ENCODE peak calls at places on chromosomes 13 and 19, in nine cellular contexts. Z is stimulated activated CD4-positive, alpha-beta T cell treated with anti-CD3 and anti-CD28 coated beads, Interleukin-1b, Interleukin-23, amount 100 ng/mL, for 24 hours; Q is foreskin fibroblast; T is NCI-H1092; E is CD4-positive, alpha-beta memory T cell; R is sciatic nerve; O is NCI-H69; I is GM12891; Y is stromal cell of bone marrow. M is an unnamed sample.

GRCh38 chr13:104015646-104016396 is 949.6 kb upstream of the SLC10A2 start:
- DNase-seq in Z (no peak), Q (no peak), T (no peak), E (no peak), R (no peak), O (no peak), I (no peak), Y (peak), M (no peak)

GRCh38 chr13:103431880-103432279 is 365.7 kb upstream of the SLC10A2 start:
- DNase-seq in Z (no peak), Q (no peak), T (peak), E (no peak), R (no peak), O (peak), I (no peak), Y (no peak), M (no peak)

GRCh38 chr19:32902448-32902847 is 32.9 kb upstream of the SLC7A9 start:
- DNase-seq in Z (no peak), Q (no peak), T (no peak), E (no peak), R (no peak), O (no peak), I (no peak), Y (no peak), M (no peak)

GRCh38 chr19:35911790-35912189 is 3.7 kb upstream of the TYROBP start:
- DNase-seq in Z (no peak), Q (no peak), T (no peak), E (no peak), R (no peak), O (peak), I (no peak), Y (no peak), M (no peak)

GRCh38 chr13:108961542-108962125 is 332.2 kb downstream of the MYO16 start:
- DNase-seq in Z (no peak), Q (peak), T (peak), E (peak), R (no peak), O (peak), I (peak), Y (peak), M (peak)

GRCh38 chr19:3710265-3710812 is 2.2 kb downstream of the TJP3 start:
- DNase-seq in Z (no peak), Q (peak), T (peak), E (no peak), R (peak), O (peak), I (no peak), Y (no peak), M (no peak)

GRCh38 chr13:84655677-84656076 is 773.4 kb upstream of the SLITRK1 start:
- DNase-seq in Z (no peak), Q (peak), T (no peak), E (no peak), R (no peak), O (no peak), I (no peak), Y (no peak), M (no peak)

GRCh38 chr13:99151516-99151915 is 49.1 kb upstream of the UBAC2 start:
- DNase-seq in Z (no peak), Q (peak), T (no peak), E (no peak), R (no peak), O (no peak), I (no peak), Y (peak), M (peak)

GRCh38 chr19:17835182-17836006 is 12.4 kb downstream of the JAK3 start:
- DNase-seq in Z (no peak), Q (no peak), T (no peak), E (no peak), R (no peak), O (peak), I (no peak), Y (no peak), M (no peak)

GRCh38 chr19:28898279-28898678 is 314.7 kb downstream of the UQCRFS1 start:
- DNase-seq in Z (no peak), Q (peak), T (no peak), E (no peak), R (no peak), O (no peak), I (no peak), Y (peak), M (peak)

GRCh38 chr19:19594371-19594770 is 24.1 kb downstream of the PBX4 start:
- DNase-seq in Z (no peak), Q (peak), T (no peak), E (peak), R (no peak), O (no peak), I (no peak), Y (no peak), M (no peak)

GRCh38 chr19:4732680-4733114 is 9.1 kb upstream of the DPP9 start:
- DNase-seq in Z (peak), Q (peak), T (peak), E (peak), R (no peak), O (peak), I (peak), Y (peak), M (peak)

GRCh38 chr13:96862093-96862492 is 132.2 kb downstream of the OXGR1 start:
- DNase-seq in Z (no peak), Q (no peak), T (no peak), E (no peak), R (no peak), O (no peak), I (no peak), Y (no peak), M (no peak)

GRCh38 chr13:47146136-47146535 is 249.3 kb upstream of the HTR2A start:
- DNase-seq in Z (no peak), Q (peak), T (no peak), E (no peak), R (no peak), O (no peak), I (no peak), Y (no peak), M (no peak)

GRCh38 chr19:4966591-4966990 is 2.3 kb upstream of the KDM4B start:
- DNase-seq in Z (no peak), Q (no peak), T (no peak), E (no peak), R (no peak), O (no peak), I (no peak), Y (no peak), M (no peak)

GRCh38 chr13:48866204-48866603 is 109.5 kb upstream of the FNDC3A start:
- DNase-seq in Z (no peak), Q (no peak), T (no peak), E (no peak), R (no peak), O (no peak), I (no peak), Y (no peak), M (no peak)

GRCh38 chr13:98103942-98104880 is 38.7 kb upstream of the FARP1 start:
- DNase-seq in Z (no peak), Q (peak), T (no peak), E (no peak), R (no peak), O (peak), I (no peak), Y (no peak), M (no peak)

GRCh38 chr13:77466757-77467156 is 68.7 kb upstream of the SCEL start:
- DNase-seq in Z (no peak), Q (no peak), T (no peak), E (no peak), R (no peak), O (no peak), I (no peak), Y (no peak), M (no peak)

GRCh38 chr13:46858776-46859175 is 38.1 kb downstream of the HTR2A start:
- DNase-seq in Z (no peak), Q (peak), T (no peak), E (no peak), R (no peak), O (no peak), I (no peak), Y (no peak), M (peak)

GRCh38 chr13:25217023-25217909 is 45.2 kb upstream of the AMER2 start:
- DNase-seq in Z (no peak), Q (peak), T (no peak), E (no peak), R (peak), O (no peak), I (no peak), Y (peak), M (no peak)

GRCh38 chr13:79680485-79680884 is 199.5 kb downstream of the NDFIP2 start:
- DNase-seq in Z (no peak), Q (no peak), T (no peak), E (no peak), R (no peak), O (no peak), I (no peak), Y (no peak), M (no peak)

GRCh38 chr13:31167490-31167889 is 5.8 kb upstream of the HSPH1 start:
- DNase-seq in Z (no peak), Q (no peak), T (no peak), E (no peak), R (no peak), O (no peak), I (no peak), Y (no peak), M (no peak)

GRCh38 chr13:40922437-40923040 is 96.6 kb downstream of the ELF1 start:
- DNase-seq in Z (no peak), Q (no peak), T (no peak), E (no peak), R (no peak), O (no peak), I (no peak), Y (no peak), M (no peak)

GRCh38 chr13:109646423-109646822 is 140.0 kb downstream of the IRS2 start:
- DNase-seq in Z (no peak), Q (no peak), T (no peak), E (no peak), R (no peak), O (no peak), I (peak), Y (no peak), M (no peak)

GRCh38 chr19:41957838-41958366 is 1.2 kb downstream of the RABAC1 start:
- DNase-seq in Z (peak), Q (peak), T (peak), E (peak), R (no peak), O (peak), I (peak), Y (peak), M (peak)

GRCh38 chr13:111278258-111278657 is 42.2 kb upstream of the TEX29 start:
- DNase-seq in Z (no peak), Q (peak), T (no peak), E (no peak), R (no peak), O (no peak), I (no peak), Y (no peak), M (no peak)

GRCh38 chr19:679418-680286 is 3.5 kb downstream of the FSTL3 start:
- DNase-seq in Z (peak), Q (peak), T (no peak), E (peak), R (peak), O (peak), I (no peak), Y (peak), M (peak)

GRCh38 chr13:93776936-93777335 is 550.3 kb downstream of the GPC6 start:
- DNase-seq in Z (no peak), Q (peak), T (no peak), E (no peak), R (no peak), O (peak), I (no peak), Y (peak), M (peak)

GRCh38 chr13:20588529-20589110 is 21.7 kb downstream of the IFT88 start:
- DNase-seq in Z (no peak), Q (no peak), T (no peak), E (no peak), R (no peak), O (no peak), I (no peak), Y (no peak), M (no peak)

GRCh38 chr19:14248578-14249011 is 42.6 kb upstream of the ADGRL1 start:
- DNase-seq in Z (peak), Q (peak), T (peak), E (peak), R (peak), O (peak), I (no peak), Y (no peak), M (peak)

GRCh38 chr13:47553329-47553977 is 447.6 kb downstream of the SUCLA2 start:
- DNase-seq in Z (no peak), Q (no peak), T (no peak), E (no peak), R (no peak), O (no peak), I (no peak), Y (no peak), M (no peak)

GRCh38 chr19:45577111-45577905 is 7.3 kb downstream of the OPA3 start:
- DNase-seq in Z (no peak), Q (peak), T (no peak), E (no peak), R (no peak), O (no peak), I (no peak), Y (peak), M (peak)

GRCh38 chr19:41410655-41411054 is 13.0 kb downstream of the BCKDHA start:
- DNase-seq in Z (no peak), Q (no peak), T (no peak), E (no peak), R (no peak), O (no peak), I (no peak), Y (no peak), M (no peak)

GRCh38 chr13:98873377-98874028 is 104.4 kb downstream of the DOCK9 start:
- DNase-seq in Z (no peak), Q (no peak), T (no peak), E (no peak), R (no peak), O (no peak), I (no peak), Y (no peak), M (no peak)

M was measured in AG20443.